ENCODE peak calls at places on chromosome 17, in six cellular contexts. One of them, this sample, is unnamed.

GRCh38 chr17:31475378-31476162 is 84.1 kb downstream of the RAB11FIP4 start:
- DNase-seq in thoracic aorta: no peak
- DNase-seq in fibroblast of lung: no peak
- DNase-seq in H1: no peak
- DNase-seq in fibroblast of pulmonary artery: no peak
- DNase-seq in endothelial cell: no peak
- DNase-seq in this sample: no peak

GRCh38 chr17:56779306-56779705 is 54.4 kb downstream of the C17orf67 start:
- DNase-seq in H1: no peak
- DNase-seq in thoracic aorta: no peak
- DNase-seq in fibroblast of pulmonary artery: no peak
- DNase-seq in endothelial cell: no peak
- DNase-seq in fibroblast of lung: no peak
- DNase-seq in this sample: no peak

GRCh38 chr17:9817086-9817485 is 4.8 kb downstream of the GSG1L2 start:
- DNase-seq in fibroblast of pulmonary artery: peak; percentile 24
- DNase-seq in thoracic aorta: no peak
- DNase-seq in fibroblast of lung: peak; percentile 17
- DNase-seq in H1: peak; percentile 3
- DNase-seq in endothelial cell: peak; percentile 28
- DNase-seq in this sample: peak; percentile 52

GRCh38 chr17:75525806-75526554 is 483 bp downstream of the LLGL2 start:
- DNase-seq in fibroblast of pulmonary artery: no peak
- DNase-seq in H1: no peak
- DNase-seq in endothelial cell: no peak
- DNase-seq in thoracic aorta: no peak
- DNase-seq in fibroblast of lung: no peak
- DNase-seq in this sample: no peak

GRCh38 chr17:40602445-40603443 is 37.5 kb upstream of the CCR7 start:
- DNase-seq in fibroblast of lung: no peak
- DNase-seq in H1: no peak
- DNase-seq in thoracic aorta: no peak
- DNase-seq in endothelial cell: no peak
- DNase-seq in fibroblast of pulmonary artery: no peak
- DNase-seq in this sample: no peak

GRCh38 chr17:82817947-82818346 is 21.9 kb downstream of the ZNF750 start:
- DNase-seq in H1: no peak
- DNase-seq in thoracic aorta: no peak
- DNase-seq in fibroblast of pulmonary artery: no peak
- DNase-seq in fibroblast of lung: peak; percentile 13
- DNase-seq in endothelial cell: no peak
- DNase-seq in this sample: no peak

GRCh38 chr17:41178341-41178740 is 320 bp upstream of the KRTAP4-2 start:
- DNase-seq in H1: no peak
- DNase-seq in thoracic aorta: no peak
- DNase-seq in endothelial cell: no peak
- DNase-seq in fibroblast of pulmonary artery: no peak
- DNase-seq in fibroblast of lung: peak; percentile 44
- DNase-seq in this sample: no peak

GRCh38 chr17:45639297-45639849 is 144.7 kb upstream of the CRHR1 start:
- DNase-seq in H1: no peak
- DNase-seq in endothelial cell: no peak
- DNase-seq in fibroblast of lung: no peak
- DNase-seq in fibroblast of pulmonary artery: no peak
- DNase-seq in thoracic aorta: no peak
- DNase-seq in this sample: no peak

GRCh38 chr17:79008666-79009387 is 737 bp downstream of the CANT1 start:
- DNase-seq in fibroblast of pulmonary artery: no peak
- DNase-seq in thoracic aorta: no peak
- DNase-seq in H1: no peak
- DNase-seq in endothelial cell: no peak
- DNase-seq in fibroblast of lung: no peak
- DNase-seq in this sample: no peak

GRCh38 chr17:17443173-17443572 is 33.6 kb upstream of the MED9 start:
- DNase-seq in thoracic aorta: no peak
- DNase-seq in H1: no peak
- DNase-seq in endothelial cell: no peak
- DNase-seq in fibroblast of lung: no peak
- DNase-seq in fibroblast of pulmonary artery: no peak
- DNase-seq in this sample: no peak

GRCh38 chr17:74429604-74430384 is 2.1 kb upstream of the GPRC5C start:
- DNase-seq in H1: no peak
- DNase-seq in thoracic aorta: no peak
- DNase-seq in fibroblast of pulmonary artery: peak; percentile 9
- DNase-seq in endothelial cell: no peak
- DNase-seq in fibroblast of lung: no peak
- DNase-seq in this sample: no peak

GRCh38 chr17:27657620-27658019 is 26.6 kb downstream of the LGALS9 start:
- DNase-seq in H1: no peak
- DNase-seq in thoracic aorta: no peak
- DNase-seq in endothelial cell: peak; percentile 50
- DNase-seq in fibroblast of lung: peak; percentile 11
- DNase-seq in fibroblast of pulmonary artery: peak; percentile 47
- DNase-seq in this sample: no peak

GRCh38 chr17:31112001-31112661 is 17.4 kb downstream of the NF1 start:
- DNase-seq in thoracic aorta: no peak
- DNase-seq in fibroblast of pulmonary artery: no peak
- DNase-seq in fibroblast of lung: peak; percentile 39
- DNase-seq in endothelial cell: no peak
- DNase-seq in H1: no peak
- DNase-seq in this sample: no peak

GRCh38 chr17:10727192-10727591 is 2.6 kb downstream of the TMEM220 start:
- DNase-seq in H1: no peak
- DNase-seq in fibroblast of pulmonary artery: no peak
- DNase-seq in endothelial cell: no peak
- DNase-seq in thoracic aorta: no peak
- DNase-seq in fibroblast of lung: no peak
- DNase-seq in this sample: no peak

GRCh38 chr17:31320791-31321190 is 631 bp downstream of the EVI2A start:
- DNase-seq in fibroblast of lung: peak; percentile 26
- DNase-seq in endothelial cell: no peak
- DNase-seq in thoracic aorta: no peak
- DNase-seq in fibroblast of pulmonary artery: peak; percentile 33
- DNase-seq in H1: no peak
- DNase-seq in this sample: no peak

GRCh38 chr17:47789611-47790520 is 31.7 kb downstream of the OSBPL7 start:
- DNase-seq in endothelial cell: peak; percentile 65
- DNase-seq in fibroblast of lung: peak; percentile 36
- DNase-seq in fibroblast of pulmonary artery: peak; percentile 54
- DNase-seq in H1: peak; percentile 31
- DNase-seq in thoracic aorta: no peak
- DNase-seq in this sample: peak; percentile 77
- TF ChIP-seq CTCF in endothelial cell: no peak
- TF ChIP-seq CTCF in fibroblast of lung: peak; percentile 45
- TF ChIP-seq CTCF in fibroblast of pulmonary artery: peak; percentile 37
- TF ChIP-seq CTCF in H1: peak; percentile 54
- TF ChIP-seq CTCF in thoracic aorta: peak; percentile 58
- TF ChIP-seq CTCF in this sample: no peak

GRCh38 chr17:73231841-73232586 is 29.7 kb downstream of the CPSF4L start:
- DNase-seq in endothelial cell: peak; percentile 97
- DNase-seq in fibroblast of pulmonary artery: peak; percentile 93
- DNase-seq in thoracic aorta: peak; percentile 87
- DNase-seq in H1: peak; percentile 93
- DNase-seq in fibroblast of lung: peak; percentile 90
- DNase-seq in this sample: peak; percentile 98
- TF ChIP-seq CTCF in endothelial cell: no peak
- TF ChIP-seq CTCF in fibroblast of pulmonary artery: peak; percentile 4
- TF ChIP-seq CTCF in thoracic aorta: peak; percentile 37
- TF ChIP-seq CTCF in H1: no peak
- TF ChIP-seq CTCF in fibroblast of lung: peak; percentile 7
- TF ChIP-seq CTCF in this sample: peak; percentile 36

GRCh38 chr17:47188799-47189731 is at the start of gene CDC27:
- DNase-seq in fibroblast of lung: peak; percentile 94
- DNase-seq in endothelial cell: peak; percentile 100
- DNase-seq in H1: peak; percentile 89
- DNase-seq in fibroblast of pulmonary artery: peak; percentile 99
- DNase-seq in thoracic aorta: peak; percentile 96
- DNase-seq in this sample: peak; percentile 99
- TF ChIP-seq CTCF in fibroblast of lung: no peak
- TF ChIP-seq CTCF in endothelial cell: no peak
- TF ChIP-seq CTCF in H1: no peak
- TF ChIP-seq CTCF in fibroblast of pulmonary artery: no peak
- TF ChIP-seq CTCF in thoracic aorta: no peak
- TF ChIP-seq CTCF in this sample: no peak

DNA sequence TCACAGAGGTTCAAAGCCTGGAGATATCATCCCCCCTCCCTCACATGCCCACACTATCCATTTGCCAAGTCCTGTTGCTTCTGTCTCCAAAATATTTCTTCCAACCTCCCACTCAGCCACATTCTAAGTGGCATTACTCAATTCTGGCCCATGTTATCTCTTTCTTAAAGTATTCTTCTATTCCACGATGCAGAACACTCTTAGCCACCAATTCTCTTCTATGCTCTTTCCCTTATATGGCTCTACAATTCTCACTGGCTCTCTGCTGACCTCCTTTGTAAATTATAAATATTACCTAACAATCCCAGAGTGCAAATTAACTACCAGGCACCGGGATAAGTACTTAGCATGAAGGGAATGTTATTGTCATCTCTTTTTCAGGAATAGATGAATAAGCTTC is 82.4 kb downstream of the KCNJ2 start:
- DNase-seq in endothelial cell: no peak
- DNase-seq in fibroblast of lung: peak; percentile 74
- DNase-seq in thoracic aorta: no peak
- DNase-seq in H1: no peak
- DNase-seq in fibroblast of pulmonary artery: no peak
- DNase-seq in this sample: no peak
- TF ChIP-seq CTCF in endothelial cell: no peak
- TF ChIP-seq CTCF in fibroblast of lung: no peak
- TF ChIP-seq CTCF in thoracic aorta: no peak
- TF ChIP-seq CTCF in H1: no peak
- TF ChIP-seq CTCF in fibroblast of pulmonary artery: no peak
- TF ChIP-seq CTCF in this sample: no peak

GRCh38 chr17:50693041-50693682 is 14.6 kb downstream of the ANKRD40 start:
- DNase-seq in fibroblast of pulmonary artery: no peak
- DNase-seq in H1: no peak
- DNase-seq in thoracic aorta: no peak
- DNase-seq in fibroblast of lung: peak; percentile 41
- DNase-seq in endothelial cell: no peak
- DNase-seq in this sample: no peak

GRCh38 chr17:50697076-50697475 is 10.6 kb downstream of the ANKRD40 start:
- DNase-seq in H1: no peak
- DNase-seq in thoracic aorta: no peak
- DNase-seq in fibroblast of pulmonary artery: no peak
- DNase-seq in fibroblast of lung: no peak
- DNase-seq in endothelial cell: no peak
- DNase-seq in this sample: no peak

GRCh38 chr17:50696365-50696879 is 11.3 kb downstream of the ANKRD40 start:
- DNase-seq in fibroblast of pulmonary artery: no peak
- DNase-seq in thoracic aorta: no peak
- DNase-seq in endothelial cell: no peak
- DNase-seq in H1: no peak
- DNase-seq in fibroblast of lung: no peak
- DNase-seq in this sample: no peak

GRCh38 chr17:50699410-50699809 is 8.3 kb downstream of the ANKRD40 start:
- DNase-seq in fibroblast of pulmonary artery: no peak
- DNase-seq in fibroblast of lung: peak; percentile 56
- DNase-seq in thoracic aorta: no peak
- DNase-seq in endothelial cell: no peak
- DNase-seq in H1: no peak
- DNase-seq in this sample: no peak

GRCh38 chr17:50697663-50698272 is 9.9 kb downstream of the ANKRD40 start:
- DNase-seq in H1: no peak
- DNase-seq in endothelial cell: no peak
- DNase-seq in fibroblast of lung: no peak
- DNase-seq in thoracic aorta: no peak
- DNase-seq in fibroblast of pulmonary artery: no peak
- DNase-seq in this sample: no peak
- TF ChIP-seq CTCF in H1: no peak
- TF ChIP-seq CTCF in endothelial cell: no peak
- TF ChIP-seq CTCF in fibroblast of lung: no peak
- TF ChIP-seq CTCF in thoracic aorta: no peak
- TF ChIP-seq CTCF in fibroblast of pulmonary artery: no peak
- TF ChIP-seq CTCF in this sample: no peak

GRCh38 chr17:81518113-81518784 is 5.7 kb upstream of the ACTG1 start:
- DNase-seq in fibroblast of lung: no peak
- DNase-seq in thoracic aorta: no peak
- DNase-seq in endothelial cell: no peak
- DNase-seq in fibroblast of pulmonary artery: no peak
- DNase-seq in H1: no peak
- DNase-seq in this sample: peak; percentile 68
- TF ChIP-seq CTCF in fibroblast of lung: no peak
- TF ChIP-seq CTCF in thoracic aorta: no peak
- TF ChIP-seq CTCF in endothelial cell: no peak
- TF ChIP-seq CTCF in fibroblast of pulmonary artery: no peak
- TF ChIP-seq CTCF in H1: no peak
- TF ChIP-seq CTCF in this sample: no peak

DNA sequence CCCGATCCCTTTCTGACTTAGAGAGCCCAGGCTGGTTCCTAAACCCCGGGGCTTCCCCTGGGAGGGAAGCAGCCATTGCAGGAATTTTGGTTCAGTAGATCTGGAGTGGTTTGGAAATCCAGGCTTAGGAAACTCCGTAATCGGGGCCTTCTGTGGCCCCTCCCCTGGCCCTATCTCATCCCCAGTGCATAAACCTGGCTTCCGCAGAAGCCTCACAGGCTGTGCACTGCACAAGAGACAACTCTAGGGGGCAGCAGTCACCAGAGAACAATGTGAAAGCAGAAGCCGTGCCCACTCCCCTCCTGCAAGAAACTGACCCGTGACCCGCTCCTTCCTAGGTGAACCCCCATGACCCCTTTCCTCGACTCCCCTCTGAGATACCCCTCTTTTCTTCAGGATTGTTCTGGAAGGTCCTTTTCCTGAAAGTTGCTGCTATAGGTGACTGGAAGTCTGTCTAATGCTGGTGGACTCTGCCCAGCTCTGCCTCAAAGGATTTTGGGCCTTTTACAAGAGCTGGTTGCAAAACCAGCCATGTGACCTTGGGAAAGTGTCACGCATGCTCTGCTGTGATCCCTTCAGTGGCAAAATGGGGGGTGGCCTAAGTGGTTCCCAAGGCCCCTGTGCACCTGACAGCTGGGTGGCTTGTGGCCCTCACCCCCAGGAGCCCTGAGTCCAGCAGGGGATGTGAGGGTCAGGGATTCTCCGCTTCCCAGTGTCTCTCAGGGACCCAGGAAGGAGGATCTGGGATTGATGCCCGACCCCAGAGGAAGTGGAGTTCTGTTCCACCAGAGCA is 14.4 kb downstream of the GUCY2D start:
- DNase-seq in H1: peak; percentile 41
- DNase-seq in thoracic aorta: no peak
- DNase-seq in fibroblast of lung: no peak
- DNase-seq in fibroblast of pulmonary artery: peak; percentile 56
- DNase-seq in endothelial cell: peak; percentile 64
- DNase-seq in this sample: peak; percentile 69
- TF ChIP-seq CTCF in H1: peak; percentile 84
- TF ChIP-seq CTCF in thoracic aorta: peak; percentile 28
- TF ChIP-seq CTCF in fibroblast of lung: peak; percentile 21
- TF ChIP-seq CTCF in fibroblast of pulmonary artery: peak; percentile 77
- TF ChIP-seq CTCF in endothelial cell: peak; percentile 76
- TF ChIP-seq CTCF in this sample: peak; percentile 74

This sample was measured in glutamatergic neuron.